ENCODE peak calls at places on chromosome 7, in ten cellular contexts. One of them, this sample, is unnamed.

GRCh38 chr7:101538596-101539459 is 90.3 kb downstream of the MYL10 start:
- DNase-seq in RWPE1: peak; percentile 71
- DNase-seq in hepatocyte: peak; percentile 81
- DNase-seq in tibial artery: peak; percentile 40
- DNase-seq in ovary: peak; percentile 46
- DNase-seq in prostate gland: peak; percentile 45
- DNase-seq in left ventricle myocardium inferior: peak; percentile 52
- DNase-seq in transverse colon: peak; percentile 62
- DNase-seq in suprapubic skin: no peak
- DNase-seq in spleen: peak; percentile 88
- DNase-seq in this sample: no peak

GRCh38 chr7:145599376-145599775 is 517.2 kb upstream of the CNTNAP2 start:
- DNase-seq in left ventricle myocardium inferior: no peak
- DNase-seq in hepatocyte: no peak
- DNase-seq in transverse colon: no peak
- DNase-seq in prostate gland: no peak
- DNase-seq in RWPE1: no peak
- DNase-seq in tibial artery: no peak
- DNase-seq in ovary: no peak
- DNase-seq in spleen: no peak
- DNase-seq in suprapubic skin: no peak
- DNase-seq in this sample: no peak

GRCh38 chr7:154928136-154929005 is 74.6 kb downstream of the PAXIP1 start:
- DNase-seq in tibial artery: peak; percentile 36
- DNase-seq in RWPE1: peak; percentile 95
- DNase-seq in transverse colon: peak; percentile 40
- DNase-seq in ovary: peak; percentile 53
- DNase-seq in prostate gland: peak; percentile 69
- DNase-seq in left ventricle myocardium inferior: no peak
- DNase-seq in hepatocyte: peak; percentile 64
- DNase-seq in spleen: peak; percentile 81
- DNase-seq in suprapubic skin: no peak
- DNase-seq in this sample: no peak

GRCh38 chr7:51029586-51030230 is 247.0 kb upstream of the GRB10 start:
- DNase-seq in hepatocyte: no peak
- DNase-seq in RWPE1: peak; percentile 39
- DNase-seq in ovary: no peak
- DNase-seq in tibial artery: no peak
- DNase-seq in spleen: no peak
- DNase-seq in transverse colon: no peak
- DNase-seq in prostate gland: no peak
- DNase-seq in suprapubic skin: no peak
- DNase-seq in left ventricle myocardium inferior: no peak
- DNase-seq in this sample: no peak

GRCh38 chr7:152931583-152931982 is 172.0 kb downstream of the ACTR3B start:
- DNase-seq in ovary: no peak
- DNase-seq in hepatocyte: no peak
- DNase-seq in RWPE1: no peak
- DNase-seq in suprapubic skin: no peak
- DNase-seq in prostate gland: no peak
- DNase-seq in left ventricle myocardium inferior: no peak
- DNase-seq in spleen: no peak
- DNase-seq in tibial artery: no peak
- DNase-seq in transverse colon: no peak
- DNase-seq in this sample: no peak

GRCh38 chr7:42108803-42109528 is 128.0 kb downstream of the GLI3 start:
- DNase-seq in RWPE1: no peak
- DNase-seq in transverse colon: no peak
- DNase-seq in tibial artery: no peak
- DNase-seq in ovary: no peak
- DNase-seq in hepatocyte: no peak
- DNase-seq in suprapubic skin: no peak
- DNase-seq in left ventricle myocardium inferior: no peak
- DNase-seq in spleen: no peak
- DNase-seq in prostate gland: no peak
- DNase-seq in this sample: no peak

GRCh38 chr7:2103071-2103898 is 129.5 kb downstream of the MAD1L1 start:
- DNase-seq in suprapubic skin: no peak
- DNase-seq in RWPE1: no peak
- DNase-seq in left ventricle myocardium inferior: no peak
- DNase-seq in hepatocyte: no peak
- DNase-seq in spleen: no peak
- DNase-seq in tibial artery: no peak
- DNase-seq in ovary: no peak
- DNase-seq in prostate gland: no peak
- DNase-seq in transverse colon: no peak
- DNase-seq in this sample: no peak

GRCh38 chr7:44320794-44321371 is 4.5 kb downstream of the CAMK2B start:
- DNase-seq in suprapubic skin: no peak
- DNase-seq in RWPE1: no peak
- DNase-seq in spleen: no peak
- DNase-seq in transverse colon: no peak
- DNase-seq in prostate gland: no peak
- DNase-seq in hepatocyte: no peak
- DNase-seq in tibial artery: no peak
- DNase-seq in left ventricle myocardium inferior: no peak
- DNase-seq in ovary: no peak
- DNase-seq in this sample: peak; percentile 65

GRCh38 chr7:16739863-16740622 is 13.5 kb upstream of the TSPAN13 start:
- DNase-seq in transverse colon: peak; percentile 26
- DNase-seq in hepatocyte: peak; percentile 83
- DNase-seq in left ventricle myocardium inferior: peak; percentile 23
- DNase-seq in ovary: peak; percentile 32
- DNase-seq in prostate gland: peak; percentile 70
- DNase-seq in suprapubic skin: no peak
- DNase-seq in RWPE1: peak; percentile 91
- DNase-seq in tibial artery: no peak
- DNase-seq in spleen: no peak
- DNase-seq in this sample: no peak

GRCh38 chr7:30859940-30860623 is 51.6 kb upstream of the AQP1 start:
- DNase-seq in spleen: no peak
- DNase-seq in ovary: no peak
- DNase-seq in tibial artery: no peak
- DNase-seq in prostate gland: no peak
- DNase-seq in RWPE1: no peak
- DNase-seq in hepatocyte: no peak
- DNase-seq in left ventricle myocardium inferior: no peak
- DNase-seq in transverse colon: no peak
- DNase-seq in suprapubic skin: no peak
- DNase-seq in this sample: no peak

GRCh38 chr7:127258111-127258510 is 5.4 kb upstream of the GRM8 start:
- DNase-seq in ovary: no peak
- DNase-seq in hepatocyte: no peak
- DNase-seq in spleen: no peak
- DNase-seq in RWPE1: no peak
- DNase-seq in tibial artery: no peak
- DNase-seq in left ventricle myocardium inferior: no peak
- DNase-seq in suprapubic skin: no peak
- DNase-seq in transverse colon: no peak
- DNase-seq in prostate gland: no peak
- DNase-seq in this sample: no peak

GRCh38 chr7:14228341-14228740 is 238.9 kb upstream of the ETV1 start:
- DNase-seq in spleen: no peak
- DNase-seq in suprapubic skin: no peak
- DNase-seq in RWPE1: no peak
- DNase-seq in hepatocyte: no peak
- DNase-seq in tibial artery: no peak
- DNase-seq in ovary: no peak
- DNase-seq in prostate gland: no peak
- DNase-seq in left ventricle myocardium inferior: no peak
- DNase-seq in transverse colon: no peak
- DNase-seq in this sample: no peak

GRCh38 chr7:103989785-103990775 is 622 bp upstream of the RELN start:
- DNase-seq in left ventricle myocardium inferior: no peak
- DNase-seq in suprapubic skin: no peak
- DNase-seq in ovary: no peak
- DNase-seq in hepatocyte: peak; percentile 48
- DNase-seq in spleen: no peak
- DNase-seq in tibial artery: no peak
- DNase-seq in RWPE1: no peak
- DNase-seq in transverse colon: no peak
- DNase-seq in prostate gland: no peak
- DNase-seq in this sample: peak; percentile 79

GRCh38 chr7:94161476-94161875 is 157.3 kb upstream of the BET1 start:
- DNase-seq in hepatocyte: no peak
- DNase-seq in transverse colon: no peak
- DNase-seq in RWPE1: no peak
- DNase-seq in suprapubic skin: no peak
- DNase-seq in prostate gland: no peak
- DNase-seq in ovary: no peak
- DNase-seq in spleen: no peak
- DNase-seq in tibial artery: no peak
- DNase-seq in left ventricle myocardium inferior: no peak
- DNase-seq in this sample: no peak

DNA sequence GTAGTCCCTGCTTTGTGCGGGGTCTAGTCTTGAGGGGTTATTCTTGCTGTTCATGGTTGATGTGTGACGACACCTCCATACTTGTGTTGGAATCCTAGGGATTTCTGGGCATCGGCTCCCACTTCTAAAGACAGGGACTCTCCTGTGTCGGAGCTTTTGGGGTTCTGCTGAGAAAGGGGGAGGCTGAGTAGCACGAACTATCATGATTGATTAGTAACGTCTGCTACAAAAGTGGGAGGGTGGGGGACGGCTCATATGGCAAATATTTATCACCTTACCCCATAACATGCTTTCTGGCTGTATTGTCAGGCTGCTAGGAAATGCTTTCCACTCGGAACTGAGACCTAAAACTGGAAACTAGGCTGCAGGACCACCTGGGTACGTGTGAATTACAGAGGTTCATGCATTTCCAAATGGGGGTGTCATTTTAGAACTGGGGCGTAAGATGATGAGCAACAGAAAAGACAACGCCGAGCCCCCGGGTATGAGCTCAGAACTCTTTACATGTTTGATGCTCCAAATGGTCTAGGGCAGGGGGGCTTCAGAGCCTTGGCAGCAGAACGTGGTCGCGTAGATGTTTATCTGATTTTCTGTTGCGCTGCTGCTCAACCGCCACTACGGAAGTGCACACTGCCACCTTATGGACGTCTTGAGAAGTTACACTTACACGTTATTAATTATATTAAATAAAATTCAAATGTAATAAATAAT is 15.1 kb upstream of the NME8 start:
- DNase-seq in left ventricle myocardium inferior: no peak
- DNase-seq in prostate gland: peak; percentile 20
- DNase-seq in hepatocyte: peak; percentile 77
- DNase-seq in tibial artery: peak; percentile 21
- DNase-seq in ovary: peak; percentile 44
- DNase-seq in RWPE1: peak; percentile 54
- DNase-seq in spleen: peak; percentile 80
- DNase-seq in suprapubic skin: no peak
- DNase-seq in transverse colon: peak; percentile 32
- DNase-seq in this sample: peak; percentile 54
- TF ChIP-seq CTCF in left ventricle myocardium inferior: peak; percentile 81
- TF ChIP-seq CTCF in prostate gland: peak; percentile 72
- TF ChIP-seq CTCF in hepatocyte: peak; percentile 88
- TF ChIP-seq CTCF in tibial artery: peak; percentile 70
- TF ChIP-seq CTCF in ovary: peak; percentile 58
- TF ChIP-seq CTCF in RWPE1: peak; percentile 78
- TF ChIP-seq CTCF in spleen: peak; percentile 71
- TF ChIP-seq CTCF in suprapubic skin: peak; percentile 55
- TF ChIP-seq CTCF in transverse colon: peak; percentile 63
- TF ChIP-seq CTCF in this sample: peak; percentile 58

GRCh38 chr7:27150568-27151340 is 1.6 kb downstream of the HOXA3 start:
- DNase-seq in tibial artery: peak; percentile 81
- DNase-seq in ovary: peak; percentile 81
- DNase-seq in hepatocyte: peak; percentile 91
- DNase-seq in prostate gland: peak; percentile 77
- DNase-seq in left ventricle myocardium inferior: peak; percentile 51
- DNase-seq in suprapubic skin: peak; percentile 90
- DNase-seq in spleen: peak; percentile 93
- DNase-seq in RWPE1: peak; percentile 83
- DNase-seq in transverse colon: peak; percentile 86
- DNase-seq in this sample: peak; percentile 92
- H3K27ac ChIP-seq in tibial artery: peak overlapping the region; percentile 94
- H3K27ac ChIP-seq in ovary: no peak overlapping the region
- H3K27ac ChIP-seq in hepatocyte: no peak overlapping the region
- H3K27ac ChIP-seq in prostate gland: peak overlapping the region; percentile 87
- H3K27ac ChIP-seq in left ventricle myocardium inferior: no peak overlapping the region
- H3K27ac ChIP-seq in suprapubic skin: peak overlapping the region; percentile 97
- H3K27ac ChIP-seq in spleen: peak overlapping the region; percentile 63
- H3K27ac ChIP-seq in RWPE1: peak overlapping the region; percentile 92
- H3K27ac ChIP-seq in transverse colon: peak overlapping the region; percentile 98
- H3K27ac ChIP-seq in this sample: peak overlapping the region; percentile 87

DNA sequence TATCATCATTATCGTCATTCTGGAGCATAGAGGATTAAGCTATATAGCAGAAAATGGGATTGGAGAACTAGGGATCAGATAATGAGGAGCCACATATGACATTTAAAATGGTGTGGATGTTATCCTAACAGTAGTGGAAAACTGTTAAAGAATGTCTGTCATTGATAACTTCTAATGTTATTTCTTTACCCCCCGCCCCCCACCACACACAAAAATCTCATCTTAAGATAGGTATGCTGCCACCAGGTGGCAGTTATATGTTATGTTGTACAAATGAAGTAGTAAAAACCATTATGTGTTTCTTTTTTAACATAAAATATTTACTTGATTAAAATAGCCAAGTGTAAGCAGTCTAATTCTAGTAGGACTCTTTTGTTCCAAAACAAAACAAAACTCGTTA is 13.0 kb downstream of the AKAP9 start:
- DNase-seq in left ventricle myocardium inferior: no peak
- DNase-seq in hepatocyte: no peak
- DNase-seq in tibial artery: no peak
- DNase-seq in transverse colon: no peak
- DNase-seq in RWPE1: peak; percentile 13
- DNase-seq in prostate gland: no peak
- DNase-seq in spleen: no peak
- DNase-seq in ovary: no peak
- DNase-seq in suprapubic skin: no peak
- DNase-seq in this sample: no peak
- TF ChIP-seq CTCF in left ventricle myocardium inferior: peak; percentile 15
- TF ChIP-seq CTCF in hepatocyte: peak; percentile 27
- TF ChIP-seq CTCF in tibial artery: no peak
- TF ChIP-seq CTCF in transverse colon: no peak
- TF ChIP-seq CTCF in RWPE1: peak; percentile 23
- TF ChIP-seq CTCF in prostate gland: no peak
- TF ChIP-seq CTCF in spleen: no peak
- TF ChIP-seq CTCF in ovary: no peak
- TF ChIP-seq CTCF in suprapubic skin: no peak
- TF ChIP-seq CTCF in this sample: no peak

GRCh38 chr7:84642611-84643010 is 448.0 kb upstream of the SEMA3A start:
- DNase-seq in transverse colon: no peak
- DNase-seq in prostate gland: no peak
- DNase-seq in left ventricle myocardium inferior: no peak
- DNase-seq in tibial artery: no peak
- DNase-seq in spleen: no peak
- DNase-seq in ovary: no peak
- DNase-seq in hepatocyte: no peak
- DNase-seq in suprapubic skin: no peak
- DNase-seq in RWPE1: no peak
- DNase-seq in this sample: no peak

GRCh38 chr7:84640637-84641036 is 446.0 kb upstream of the SEMA3A start:
- DNase-seq in RWPE1: no peak
- DNase-seq in suprapubic skin: no peak
- DNase-seq in left ventricle myocardium inferior: no peak
- DNase-seq in prostate gland: no peak
- DNase-seq in hepatocyte: no peak
- DNase-seq in ovary: no peak
- DNase-seq in transverse colon: no peak
- DNase-seq in tibial artery: no peak
- DNase-seq in spleen: no peak
- DNase-seq in this sample: no peak

GRCh38 chr7:84637568-84638338 is 443.2 kb upstream of the SEMA3A start:
- DNase-seq in ovary: no peak
- DNase-seq in hepatocyte: peak; percentile 14
- DNase-seq in left ventricle myocardium inferior: no peak
- DNase-seq in RWPE1: peak; percentile 51
- DNase-seq in prostate gland: no peak
- DNase-seq in suprapubic skin: no peak
- DNase-seq in transverse colon: no peak
- DNase-seq in spleen: peak; percentile 47
- DNase-seq in tibial artery: no peak
- DNase-seq in this sample: no peak

GRCh38 chr7:84638339-84638697 is 443.7 kb upstream of the SEMA3A start:
- DNase-seq in ovary: no peak
- DNase-seq in RWPE1: no peak
- DNase-seq in suprapubic skin: no peak
- DNase-seq in prostate gland: no peak
- DNase-seq in left ventricle myocardium inferior: no peak
- DNase-seq in transverse colon: no peak
- DNase-seq in tibial artery: no peak
- DNase-seq in hepatocyte: no peak
- DNase-seq in spleen: no peak
- DNase-seq in this sample: no peak
- H3K27ac ChIP-seq in ovary: no peak overlapping the region
- H3K27ac ChIP-seq in RWPE1: no peak overlapping the region
- H3K27ac ChIP-seq in suprapubic skin: no peak overlapping the region
- H3K27ac ChIP-seq in prostate gland: no peak overlapping the region
- H3K27ac ChIP-seq in left ventricle myocardium inferior: peak overlapping the region; percentile 17
- H3K27ac ChIP-seq in transverse colon: no peak overlapping the region
- H3K27ac ChIP-seq in tibial artery: no peak overlapping the region
- H3K27ac ChIP-seq in hepatocyte: peak overlapping the region; percentile 38
- H3K27ac ChIP-seq in spleen: peak overlapping the region; percentile 1
- H3K27ac ChIP-seq in this sample: no peak overlapping the region